ENCODE peak calls at places on chromosomes 12 and 14, in eight cellular contexts. One of them, this sample, is unnamed.

GRCh38 chr14:50360851-50361250 is 35.8 kb downstream of the CDKL1 start:
- DNase-seq in AG04450: no peak
- DNase-seq in fibroblast of lung: no peak
- DNase-seq in A673: no peak
- DNase-seq in cardiac fibroblast: no peak
- DNase-seq in gastrocnemius medialis: no peak
- DNase-seq in HepG2: no peak
- DNase-seq in HCT116: no peak
- DNase-seq in this sample: no peak

GRCh38 chr14:66464261-66464660 is 21.9 kb upstream of the CCDC196 start:
- DNase-seq in gastrocnemius medialis: no peak
- DNase-seq in fibroblast of lung: no peak
- DNase-seq in cardiac fibroblast: no peak
- DNase-seq in A673: no peak
- DNase-seq in HepG2: no peak
- DNase-seq in HCT116: no peak
- DNase-seq in AG04450: no peak
- DNase-seq in this sample: no peak

GRCh38 chr14:103908580-103908979 is 19.7 kb upstream of the TDRD9 start:
- DNase-seq in fibroblast of lung: no peak
- DNase-seq in cardiac fibroblast: no peak
- DNase-seq in gastrocnemius medialis: no peak
- DNase-seq in AG04450: no peak
- DNase-seq in HCT116: no peak
- DNase-seq in A673: no peak
- DNase-seq in HepG2: no peak
- DNase-seq in this sample: no peak

GRCh38 chr14:90522585-90523191 is 125.9 kb downstream of the CALM1 start:
- DNase-seq in A673: peak
- DNase-seq in HCT116: no peak
- DNase-seq in cardiac fibroblast: no peak
- DNase-seq in HepG2: no peak
- DNase-seq in AG04450: no peak
- DNase-seq in gastrocnemius medialis: peak
- DNase-seq in fibroblast of lung: peak
- DNase-seq in this sample: no peak

GRCh38 chr12:23631991-23632390 is 317.5 kb downstream of the SOX5 start:
- DNase-seq in A673: no peak
- DNase-seq in gastrocnemius medialis: no peak
- DNase-seq in fibroblast of lung: peak
- DNase-seq in cardiac fibroblast: peak
- DNase-seq in HepG2: no peak
- DNase-seq in AG04450: no peak
- DNase-seq in HCT116: no peak
- DNase-seq in this sample: no peak

GRCh38 chr12:90280564-90281058 is 572.0 kb upstream of the ATP2B1 start:
- DNase-seq in HepG2: no peak
- DNase-seq in HCT116: no peak
- DNase-seq in AG04450: no peak
- DNase-seq in A673: no peak
- DNase-seq in fibroblast of lung: peak
- DNase-seq in gastrocnemius medialis: no peak
- DNase-seq in cardiac fibroblast: peak
- DNase-seq in this sample: no peak

GRCh38 chr14:64563696-64564095 is 13.9 kb downstream of the PPP1R36 start:
- DNase-seq in A673: no peak
- DNase-seq in fibroblast of lung: peak
- DNase-seq in gastrocnemius medialis: no peak
- DNase-seq in HCT116: no peak
- DNase-seq in AG04450: no peak
- DNase-seq in cardiac fibroblast: no peak
- DNase-seq in HepG2: no peak
- DNase-seq in this sample: no peak

GRCh38 chr12:5171701-5172100 is 128.0 kb downstream of the KCNA5 start:
- DNase-seq in cardiac fibroblast: peak
- DNase-seq in AG04450: peak
- DNase-seq in HCT116: peak
- DNase-seq in fibroblast of lung: peak
- DNase-seq in HepG2: peak
- DNase-seq in gastrocnemius medialis: no peak
- DNase-seq in A673: peak
- DNase-seq in this sample: peak

GRCh38 chr14:66359500-66359899 is 126.7 kb upstream of the CCDC196 start:
- DNase-seq in HCT116: peak
- DNase-seq in A673: peak
- DNase-seq in AG04450: peak
- DNase-seq in HepG2: peak
- DNase-seq in fibroblast of lung: peak
- DNase-seq in cardiac fibroblast: peak
- DNase-seq in gastrocnemius medialis: no peak
- DNase-seq in this sample: peak

GRCh38 chr12:57148469-57149308 is 1.3 kb upstream of the LRP1-AS start:
- DNase-seq in AG04450: no peak
- DNase-seq in fibroblast of lung: no peak
- DNase-seq in gastrocnemius medialis: peak
- DNase-seq in HCT116: no peak
- DNase-seq in HepG2: peak
- DNase-seq in A673: no peak
- DNase-seq in cardiac fibroblast: peak
- DNase-seq in this sample: no peak

GRCh38 chr14:23861666-23862065 is 91.9 kb upstream of the DHRS4 start:
- DNase-seq in gastrocnemius medialis: no peak
- DNase-seq in A673: peak
- DNase-seq in cardiac fibroblast: no peak
- DNase-seq in HepG2: peak
- DNase-seq in AG04450: no peak
- DNase-seq in fibroblast of lung: peak
- DNase-seq in HCT116: no peak
- DNase-seq in this sample: no peak

GRCh38 chr14:25001096-25001982 is 48.6 kb downstream of the STXBP6 start:
- DNase-seq in HepG2: no peak
- DNase-seq in cardiac fibroblast: peak
- DNase-seq in HCT116: no peak
- DNase-seq in fibroblast of lung: peak
- DNase-seq in A673: peak
- DNase-seq in gastrocnemius medialis: no peak
- DNase-seq in AG04450: no peak
- DNase-seq in this sample: no peak

GRCh38 chr12:124732275-124733075 is 131.2 kb downstream of the SCARB1 start:
- DNase-seq in gastrocnemius medialis: no peak
- DNase-seq in HepG2: no peak
- DNase-seq in cardiac fibroblast: peak
- DNase-seq in A673: no peak
- DNase-seq in HCT116: no peak
- DNase-seq in fibroblast of lung: peak
- DNase-seq in AG04450: no peak
- DNase-seq in this sample: no peak

GRCh38 chr14:91418387-91419043 is 895 bp upstream of the CCDC88C start:
- DNase-seq in fibroblast of lung: peak
- DNase-seq in HepG2: peak
- DNase-seq in A673: peak
- DNase-seq in gastrocnemius medialis: no peak
- DNase-seq in AG04450: no peak
- DNase-seq in HCT116: peak
- DNase-seq in cardiac fibroblast: peak
- DNase-seq in this sample: no peak

GRCh38 chr14:67557118-67557517 is 24.0 kb downstream of the PLEKHH1 start:
- DNase-seq in gastrocnemius medialis: no peak
- DNase-seq in A673: no peak
- DNase-seq in cardiac fibroblast: peak
- DNase-seq in HepG2: peak
- DNase-seq in AG04450: no peak
- DNase-seq in fibroblast of lung: peak
- DNase-seq in HCT116: no peak
- DNase-seq in this sample: no peak

GRCh38 chr12:52628841-52629240 is 10.5 kb upstream of the KRT73 start:
- DNase-seq in HepG2: no peak
- DNase-seq in HCT116: no peak
- DNase-seq in cardiac fibroblast: no peak
- DNase-seq in AG04450: no peak
- DNase-seq in gastrocnemius medialis: no peak
- DNase-seq in A673: no peak
- DNase-seq in fibroblast of lung: no peak
- DNase-seq in this sample: no peak

GRCh38 chr12:122421815-122422737 is at the start of gene CLIP1:
- DNase-seq in HCT116: no peak
- DNase-seq in HepG2: peak
- DNase-seq in cardiac fibroblast: peak
- DNase-seq in fibroblast of lung: peak
- DNase-seq in AG04450: no peak
- DNase-seq in gastrocnemius medialis: peak
- DNase-seq in A673: peak
- DNase-seq in this sample: no peak

GRCh38 chr12:40942326-40942725 is 245.8 kb upstream of the PDZRN4 start:
- DNase-seq in cardiac fibroblast: peak
- DNase-seq in gastrocnemius medialis: no peak
- DNase-seq in fibroblast of lung: peak
- DNase-seq in A673: no peak
- DNase-seq in AG04450: no peak
- DNase-seq in HepG2: no peak
- DNase-seq in HCT116: no peak
- DNase-seq in this sample: no peak

GRCh38 chr12:110923692-110924334 is 3.4 kb upstream of the MYL2 start:
- DNase-seq in gastrocnemius medialis: no peak
- DNase-seq in fibroblast of lung: no peak
- DNase-seq in A673: no peak
- DNase-seq in HCT116: no peak
- DNase-seq in cardiac fibroblast: no peak
- DNase-seq in HepG2: no peak
- DNase-seq in AG04450: no peak
- DNase-seq in this sample: no peak

GRCh38 chr14:64726585-64726890 is 22.3 kb downstream of the PLEKHG3 start:
- DNase-seq in cardiac fibroblast: peak
- DNase-seq in AG04450: no peak
- DNase-seq in A673: no peak
- DNase-seq in HepG2: no peak
- DNase-seq in gastrocnemius medialis: no peak
- DNase-seq in fibroblast of lung: peak
- DNase-seq in HCT116: peak
- DNase-seq in this sample: no peak

GRCh38 chr14:68977137-68977740 is 1.9 kb downstream of the ACTN1 start:
- DNase-seq in HepG2: peak
- DNase-seq in gastrocnemius medialis: no peak
- DNase-seq in fibroblast of lung: no peak
- DNase-seq in A673: peak
- DNase-seq in cardiac fibroblast: no peak
- DNase-seq in AG04450: no peak
- DNase-seq in HCT116: no peak
- DNase-seq in this sample: no peak
- H3K4me3 ChIP-seq in HepG2: peak
- H3K4me3 ChIP-seq in gastrocnemius medialis: peak
- H3K4me3 ChIP-seq in fibroblast of lung: peak
- H3K4me3 ChIP-seq in A673: peak
- H3K4me3 ChIP-seq in cardiac fibroblast: peak
- H3K4me3 ChIP-seq in AG04450: peak
- H3K4me3 ChIP-seq in HCT116: peak
- H3K4me3 ChIP-seq in this sample: peak

GRCh38 chr14:56390859-56391258 is 188.7 kb upstream of the TMEM260 start:
- DNase-seq in HCT116: peak
- DNase-seq in gastrocnemius medialis: no peak
- DNase-seq in HepG2: no peak
- DNase-seq in cardiac fibroblast: no peak
- DNase-seq in A673: peak
- DNase-seq in fibroblast of lung: no peak
- DNase-seq in AG04450: no peak
- DNase-seq in this sample: no peak
- TF ChIP-seq CTCF in HCT116: no peak
- TF ChIP-seq CTCF in gastrocnemius medialis: no peak
- TF ChIP-seq CTCF in HepG2: no peak
- TF ChIP-seq CTCF in cardiac fibroblast: no peak
- TF ChIP-seq CTCF in A673: peak
- TF ChIP-seq CTCF in fibroblast of lung: no peak
- TF ChIP-seq CTCF in AG04450: no peak
- TF ChIP-seq CTCF in this sample: peak

DNA sequence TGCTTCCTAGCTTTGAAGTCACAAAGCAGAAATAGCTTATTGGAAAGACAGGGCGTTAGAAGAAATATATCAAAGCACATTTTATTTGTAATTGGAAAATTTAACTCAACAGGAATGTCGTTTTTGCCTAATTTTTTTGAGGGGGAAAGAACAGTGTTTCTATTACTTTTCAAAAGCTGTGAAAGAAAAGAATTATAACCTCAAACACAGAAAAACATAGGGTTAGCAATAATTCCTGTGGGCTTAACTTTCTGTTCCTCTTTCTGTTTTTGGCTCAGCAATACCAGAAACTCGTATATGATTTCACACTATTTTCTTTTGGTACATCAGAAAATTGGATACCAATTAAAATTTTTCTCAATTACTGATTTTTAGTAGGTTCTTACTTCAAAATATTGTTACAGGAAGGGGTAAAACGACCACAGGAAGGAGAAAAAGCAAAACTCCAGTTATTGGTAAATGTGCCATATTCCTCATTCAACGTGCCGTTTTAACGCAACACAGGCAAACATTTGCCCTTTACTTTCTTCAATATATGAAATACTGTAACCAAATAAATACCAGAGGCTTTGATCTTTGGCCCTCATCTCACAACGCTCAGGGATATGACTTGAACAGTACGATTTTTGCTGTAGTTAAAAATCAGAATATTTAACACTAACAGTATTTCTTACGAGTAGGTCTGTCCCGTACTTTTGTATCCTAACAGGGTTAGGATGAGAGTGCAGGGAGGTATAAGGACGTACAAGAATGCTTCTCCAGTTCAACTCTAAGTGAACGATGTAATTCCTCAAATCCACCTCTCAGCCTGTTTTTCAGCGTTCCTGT is 1.3 kb upstream of the RNU6-7 start:
- DNase-seq in gastrocnemius medialis: no peak
- DNase-seq in HCT116: no peak
- DNase-seq in fibroblast of lung: no peak
- DNase-seq in HepG2: no peak
- DNase-seq in cardiac fibroblast: no peak
- DNase-seq in A673: no peak
- DNase-seq in AG04450: no peak
- DNase-seq in this sample: no peak
- H3K4me3 ChIP-seq in gastrocnemius medialis: peak
- H3K4me3 ChIP-seq in HCT116: peak
- H3K4me3 ChIP-seq in fibroblast of lung: peak
- H3K4me3 ChIP-seq in HepG2: peak
- H3K4me3 ChIP-seq in cardiac fibroblast: peak
- H3K4me3 ChIP-seq in A673: peak
- H3K4me3 ChIP-seq in AG04450: peak
- H3K4me3 ChIP-seq in this sample: peak

DNA sequence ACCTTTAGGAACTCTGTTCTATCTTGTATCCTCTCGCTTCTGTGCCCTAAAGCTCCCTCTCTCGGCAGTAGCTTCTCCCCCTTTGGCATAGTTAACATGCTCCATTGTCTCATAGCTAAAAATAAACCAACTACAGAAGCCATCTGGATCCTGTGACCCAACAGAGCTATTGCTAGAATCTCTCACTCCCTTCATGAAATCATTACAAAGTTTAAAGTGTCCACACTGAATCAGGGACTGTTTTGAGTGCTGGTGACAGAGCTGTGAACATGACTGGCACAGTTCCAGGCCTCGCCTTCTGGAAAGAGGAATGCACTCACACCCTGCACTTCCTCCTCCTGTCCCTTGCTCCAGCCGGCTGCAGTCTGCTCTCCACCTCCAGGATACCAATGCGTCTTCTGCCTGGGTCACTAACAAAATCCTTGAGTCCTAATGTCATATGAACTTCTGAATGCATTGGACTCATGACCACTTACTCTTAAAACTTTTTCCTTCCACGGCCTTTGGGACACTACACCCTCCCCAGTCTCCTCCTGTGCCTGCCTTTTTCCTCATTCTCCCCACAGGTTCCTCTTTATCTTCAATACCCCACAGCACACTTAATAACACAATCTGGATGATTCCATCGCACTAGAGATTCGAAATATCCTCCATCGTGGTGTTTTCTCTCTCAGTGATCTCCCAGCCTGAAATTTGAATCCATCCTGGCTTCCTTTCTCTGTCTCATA is 13.2 kb downstream of the PLBD1 start:
- DNase-seq in AG04450: no peak
- DNase-seq in HepG2: no peak
- DNase-seq in HCT116: peak
- DNase-seq in A673: peak
- DNase-seq in fibroblast of lung: no peak
- DNase-seq in gastrocnemius medialis: peak
- DNase-seq in cardiac fibroblast: peak
- DNase-seq in this sample: peak
- TF ChIP-seq CTCF in AG04450: no peak
- TF ChIP-seq CTCF in HepG2: no peak
- TF ChIP-seq CTCF in HCT116: peak
- TF ChIP-seq CTCF in A673: no peak
- TF ChIP-seq CTCF in fibroblast of lung: peak
- TF ChIP-seq CTCF in gastrocnemius medialis: no peak
- TF ChIP-seq CTCF in cardiac fibroblast: no peak
- TF ChIP-seq CTCF in this sample: peak